ENCODE peak calls at places on chromosomes 5 and 9, in six cellular contexts. One of them, this sample, is unnamed.

GRCh38 chr5:138803285-138803684 is 50.1 kb downstream of the CTNNA1 start:
- DNase-seq in HuH-7: no peak
- DNase-seq in iPS-NIHi11: no peak
- DNase-seq in NCI-H2081: no peak
- DNase-seq in amygdala: no peak
- DNase-seq in epithelial cell of esophagus: no peak
- DNase-seq in this sample: no peak

GRCh38 chr9:98085955-98086354 is 29.4 kb downstream of the NANS start:
- DNase-seq in HuH-7: no peak
- DNase-seq in iPS-NIHi11: peak
- DNase-seq in NCI-H2081: no peak
- DNase-seq in amygdala: no peak
- DNase-seq in epithelial cell of esophagus: peak
- DNase-seq in this sample: no peak

GRCh38 chr5:77719666-77720363 is 56.3 kb downstream of the TBCA start:
- DNase-seq in HuH-7: no peak
- DNase-seq in iPS-NIHi11: no peak
- DNase-seq in NCI-H2081: no peak
- DNase-seq in amygdala: no peak
- DNase-seq in epithelial cell of esophagus: no peak
- DNase-seq in this sample: no peak

GRCh38 chr9:33429256-33430080 is 17.9 kb downstream of the AQP3 start:
- DNase-seq in HuH-7: no peak
- DNase-seq in iPS-NIHi11: no peak
- DNase-seq in NCI-H2081: no peak
- DNase-seq in amygdala: no peak
- DNase-seq in epithelial cell of esophagus: no peak
- DNase-seq in this sample: no peak

GRCh38 chr5:9361835-9362234 is 184.0 kb downstream of the SEMA5A start:
- DNase-seq in HuH-7: peak
- DNase-seq in iPS-NIHi11: peak
- DNase-seq in NCI-H2081: peak
- DNase-seq in amygdala: peak
- DNase-seq in epithelial cell of esophagus: peak
- DNase-seq in this sample: peak

GRCh38 chr9:134341306-134341705 is 15.1 kb downstream of the RXRA start:
- DNase-seq in HuH-7: no peak
- DNase-seq in iPS-NIHi11: no peak
- DNase-seq in NCI-H2081: no peak
- DNase-seq in amygdala: no peak
- DNase-seq in epithelial cell of esophagus: no peak
- DNase-seq in this sample: no peak

GRCh38 chr9:96844040-96844439 is 10.3 kb downstream of the ZNF782 start:
- DNase-seq in HuH-7: no peak
- DNase-seq in iPS-NIHi11: no peak
- DNase-seq in NCI-H2081: no peak
- DNase-seq in amygdala: no peak
- DNase-seq in epithelial cell of esophagus: no peak
- DNase-seq in this sample: no peak

GRCh38 chr5:17727212-17727611 is 93.0 kb downstream of the TAF11L14 start:
- DNase-seq in HuH-7: no peak
- DNase-seq in iPS-NIHi11: no peak
- DNase-seq in NCI-H2081: peak
- DNase-seq in amygdala: no peak
- DNase-seq in epithelial cell of esophagus: no peak
- DNase-seq in this sample: no peak

GRCh38 chr9:114098021-114098659 is 952 bp downstream of the KIF12 start:
- DNase-seq in HuH-7: peak
- DNase-seq in iPS-NIHi11: peak
- DNase-seq in NCI-H2081: peak
- DNase-seq in amygdala: no peak
- DNase-seq in epithelial cell of esophagus: peak
- DNase-seq in this sample: peak

GRCh38 chr9:127930298-127931091 is at the start of gene PIP5KL1:
- DNase-seq in HuH-7: peak
- DNase-seq in iPS-NIHi11: peak
- DNase-seq in NCI-H2081: peak
- DNase-seq in amygdala: peak
- DNase-seq in epithelial cell of esophagus: peak
- DNase-seq in this sample: peak

GRCh38 chr9:37943329-37944265 is 39.7 kb upstream of the SLC25A51 start:
- DNase-seq in HuH-7: no peak
- DNase-seq in iPS-NIHi11: no peak
- DNase-seq in NCI-H2081: no peak
- DNase-seq in amygdala: peak
- DNase-seq in epithelial cell of esophagus: peak
- DNase-seq in this sample: no peak

GRCh38 chr9:89661956-89662717 is 57.3 kb downstream of the GADD45G start:
- DNase-seq in HuH-7: peak
- DNase-seq in iPS-NIHi11: peak
- DNase-seq in NCI-H2081: peak
- DNase-seq in amygdala: peak
- DNase-seq in epithelial cell of esophagus: peak
- DNase-seq in this sample: peak

GRCh38 chr5:14581333-14581890 is at the start of gene OTULINL:
- DNase-seq in HuH-7: peak
- DNase-seq in iPS-NIHi11: peak
- DNase-seq in NCI-H2081: peak
- DNase-seq in amygdala: peak
- DNase-seq in epithelial cell of esophagus: peak
- DNase-seq in this sample: peak

GRCh38 chr9:6686396-6686795 is 40.9 kb upstream of the GLDC start:
- DNase-seq in HuH-7: no peak
- DNase-seq in iPS-NIHi11: no peak
- DNase-seq in NCI-H2081: no peak
- DNase-seq in amygdala: no peak
- DNase-seq in epithelial cell of esophagus: peak
- DNase-seq in this sample: no peak

GRCh38 chr9:11356101-11356500 is 743.3 kb upstream of the PTPRD start:
- DNase-seq in HuH-7: no peak
- DNase-seq in iPS-NIHi11: no peak
- DNase-seq in NCI-H2081: no peak
- DNase-seq in amygdala: no peak
- DNase-seq in epithelial cell of esophagus: peak
- DNase-seq in this sample: no peak

GRCh38 chr9:137219757-137220316 is 2.2 kb downstream of the RNF208 start:
- DNase-seq in HuH-7: no peak
- DNase-seq in iPS-NIHi11: no peak
- DNase-seq in NCI-H2081: no peak
- DNase-seq in amygdala: no peak
- DNase-seq in epithelial cell of esophagus: no peak
- DNase-seq in this sample: no peak

GRCh38 chr5:95392593-95393182 is 1.5 kb downstream of the FAM81B start:
- DNase-seq in HuH-7: no peak
- DNase-seq in iPS-NIHi11: peak
- DNase-seq in NCI-H2081: peak
- DNase-seq in amygdala: no peak
- DNase-seq in epithelial cell of esophagus: peak
- DNase-seq in this sample: no peak

GRCh38 chr5:14385022-14385421 is 196.6 kb upstream of the OTULINL start:
- DNase-seq in HuH-7: no peak
- DNase-seq in iPS-NIHi11: no peak
- DNase-seq in NCI-H2081: no peak
- DNase-seq in amygdala: no peak
- DNase-seq in epithelial cell of esophagus: no peak
- DNase-seq in this sample: no peak

GRCh38 chr9:89137548-89138462 is 40.8 kb downstream of the SHC3 start:
- DNase-seq in HuH-7: no peak
- DNase-seq in iPS-NIHi11: no peak
- DNase-seq in NCI-H2081: no peak
- DNase-seq in amygdala: no peak
- DNase-seq in epithelial cell of esophagus: peak
- DNase-seq in this sample: no peak